ENCODE peak calls at places on chromosome 19, in eight cellular contexts. F is T follicular helper cell; D is GM23338; L is fibroblast of the aortic adventitia; P is brain microvascular endothelial cell; C is pancreas; S is activated naive CD8-positive, alpha-beta T cell treated with anti-CD3 and anti-CD28 coated beads, Interleukin-2, amount 50 U/mL, for 24 hours; E is type B pancreatic cell. R is an unnamed sample.

GRCh38 chr19:12792853-12793289 is 1.6 kb downstream of the JUNB start:
- DNase-seq in F (no peak), D (no peak), L (no peak), P (no peak), C (peak; percentile 43), S (no peak), E (no peak), R (no peak)

GRCh38 chr19:6611441-6611852 is 20.5 kb upstream of the CD70 start:
- DNase-seq in F (no peak), D (no peak), L (no peak), P (no peak), C (no peak), S (no peak), E (no peak), R (no peak)

GRCh38 chr19:14440049-14440448 is 6.9 kb downstream of the PKN1 start:
- DNase-seq in F (peak; percentile 59), D (peak; percentile 35), L (no peak), P (no peak), C (no peak), S (peak; percentile 85), E (no peak), R (peak; percentile 65)

GRCh38 chr19:18898533-18899408 is 2.8 kb upstream of the CERS1 start:
- DNase-seq in F (no peak), D (no peak), L (no peak), P (no peak), C (no peak), S (no peak), E (no peak), R (no peak)

GRCh38 chr19:34596989-34597388 is 80.0 kb downstream of the SCGB2B2 start:
- DNase-seq in F (no peak), D (no peak), L (no peak), P (no peak), C (no peak), S (no peak), E (no peak), R (no peak)

GRCh38 chr19:5063873-5064645 is 95.1 kb downstream of the KDM4B start:
- DNase-seq in F (no peak), D (no peak), L (no peak), P (no peak), C (no peak), S (no peak), E (no peak), R (no peak)

GRCh38 chr19:45597425-45598111 is 4.4 kb downstream of the GPR4 start:
- DNase-seq in F (no peak), D (peak; percentile 72), L (no peak), P (no peak), C (no peak), S (no peak), E (no peak), R (no peak)

GRCh38 chr19:13906525-13906904 is 514 bp downstream of the CC2D1A start:
- DNase-seq in F (peak; percentile 26), D (peak; percentile 43), L (no peak), P (no peak), C (peak; percentile 66), S (peak; percentile 27), E (no peak), R (peak; percentile 23)

GRCh38 chr19:38665950-38666661 is 18.7 kb downstream of the ACTN4 start:
- DNase-seq in F (no peak), D (peak; percentile 98), L (peak; percentile 64), P (no peak), C (peak; percentile 64), S (no peak), E (no peak), R (no peak)

GRCh38 chr19:47058621-47059020 is 10.2 kb upstream of the TMEM160 start:
- DNase-seq in F (no peak), D (no peak), L (no peak), P (no peak), C (no peak), S (no peak), E (no peak), R (no peak)

GRCh38 chr19:49911381-49912145 is 14.9 kb upstream of the IL4I1 start:
- DNase-seq in F (no peak), D (no peak), L (no peak), P (no peak), C (no peak), S (peak; percentile 39), E (no peak), R (no peak)

GRCh38 chr19:6577410-6578125 is 13.4 kb downstream of the CD70 start:
- DNase-seq in F (no peak), D (no peak), L (peak; percentile 30), P (no peak), C (no peak), S (no peak), E (no peak), R (peak; percentile 89)

R was measured in T-helper 2 cell.